ENCODE peak calls at places on chromosomes 12 and 14, in eight cellular contexts. B is mesothelial cell of epicardium; M is memory B cell; F is T-helper 1 cell; E is HFFc6; N is LoVo; U is hypothalamus; X is activated CD4-positive, alpha-beta T cell treated with anti-CD3 and anti-CD28 coated beads for 24 hours. A is an unnamed sample.

GRCh38 chr12:613996-614726 is 49.1 kb downstream of the NINJ2 start:
- DNase-seq in E (no peak), M (no peak), B (no peak), X (peak), F (no peak), N (no peak), U (no peak), A (no peak)

GRCh38 chr12:107684029-107684790 is 1.4 kb upstream of the PWP1 start:
- DNase-seq in X (no peak), U (no peak), N (no peak), F (no peak), E (peak), B (no peak), M (no peak), A (no peak)

GRCh38 chr14:79278286-79278797 is 933.0 kb downstream of the DIO2 start:
- DNase-seq in U (no peak), X (no peak), F (no peak), E (no peak), N (no peak), M (no peak), B (no peak), A (no peak)

GRCh38 chr12:60162988-60163720 is 567.3 kb downstream of the SLC16A7 start:
- DNase-seq in U (no peak), F (no peak), E (no peak), B (no peak), M (no peak), X (no peak), N (no peak), A (no peak)

GRCh38 chr12:46547421-46548340 is 175.1 kb upstream of the SLC38A2 start:
- DNase-seq in X (no peak), U (no peak), M (no peak), N (no peak), B (no peak), F (no peak), E (peak), A (no peak)

GRCh38 chr12:70983692-70984091 is 63.2 kb upstream of the PTPRR start:
- DNase-seq in E (no peak), U (no peak), N (no peak), F (no peak), B (no peak), X (no peak), M (no peak), A (no peak)

GRCh38 chr12:121240484-121241202 is 30.7 kb downstream of the P2RX4 start:
- DNase-seq in X (peak), F (peak), N (no peak), E (no peak), U (no peak), M (peak), B (no peak), A (peak)

GRCh38 chr14:105465209-105466031 is 9.2 kb upstream of the CRIP2 start:
- DNase-seq in M (no peak), E (peak), U (no peak), N (no peak), B (no peak), X (no peak), F (no peak), A (no peak)

GRCh38 chr12:29707846-29708245 is 75.9 kb downstream of the TMTC1 start:
- DNase-seq in M (no peak), E (no peak), F (no peak), B (no peak), U (no peak), N (no peak), X (no peak), A (no peak)

GRCh38 chr14:91140672-91141071 is 26.8 kb downstream of the DGLUCY start:
- DNase-seq in N (no peak), E (no peak), M (no peak), U (no peak), F (no peak), X (no peak), B (no peak), A (no peak)

GRCh38 chr12:59937148-59937547 is 341.3 kb downstream of the SLC16A7 start:
- DNase-seq in B (no peak), X (no peak), F (no peak), M (no peak), N (no peak), U (no peak), E (no peak), A (no peak)

GRCh38 chr14:50049703-50050102 is 66.7 kb downstream of the VCPKMT start:
- DNase-seq in X (no peak), F (no peak), E (no peak), N (no peak), B (no peak), M (no peak), U (no peak), A (no peak)

GRCh38 chr14:68522510-68523325 is 270.1 kb downstream of the ZFP36L1 start:
- DNase-seq in N (no peak), E (no peak), F (no peak), M (no peak), B (no peak), X (no peak), U (no peak), A (no peak)

GRCh38 chr14:92885279-92886061 is 37.5 kb upstream of the CHGA start:
- DNase-seq in M (no peak), B (no peak), U (no peak), X (no peak), F (no peak), N (no peak), E (no peak), A (no peak)

GRCh38 chr14:73472182-73473114 is 14.1 kb upstream of the NUMB start:
- DNase-seq in E (peak), N (peak), F (no peak), B (no peak), U (no peak), M (no peak), X (no peak), A (no peak)

GRCh38 chr12:69881771-69882170 is 56.7 kb downstream of the MYRFL start:
- DNase-seq in F (no peak), X (no peak), N (no peak), U (no peak), E (no peak), B (no peak), M (no peak), A (no peak)

GRCh38 chr14:103623883-103624482 is 5.0 kb upstream of the KLC1 start:
- DNase-seq in N (no peak), E (no peak), U (no peak), F (no peak), X (no peak), M (peak), B (no peak), A (no peak)

GRCh38 chr12:49698619-49699545 is 8.3 kb downstream of the FMNL3 start:
- DNase-seq in B (no peak), N (no peak), U (no peak), X (no peak), M (peak), F (no peak), E (peak), A (no peak)

GRCh38 chr12:124732275-124733075 is 131.2 kb downstream of the SCARB1 start:
- DNase-seq in B (no peak), E (no peak), X (no peak), M (no peak), N (no peak), F (no peak), U (no peak), A (no peak)

GRCh38 chr12:15691372-15691771 is 97.8 kb downstream of the EPS8 start:
- DNase-seq in U (no peak), F (no peak), X (no peak), N (no peak), E (no peak), B (no peak), M (no peak), A (no peak)

GRCh38 chr12:77947326-77947725 is 116.6 kb downstream of the NAV3 start:
- DNase-seq in F (no peak), X (no peak), N (peak), U (no peak), M (no peak), B (no peak), E (peak), A (no peak)

A was measured in activated naive CD8-positive, alpha-beta T cell treated with anti-CD3 and anti-CD28 coated beads, Interleukin-2, amount 50 U/mL, for 16 hours.